ENCODE peak calls at places on chromosomes 3 and 15, in nine cellular contexts. C, D, R, I, B, O, Y, W and J are unnamed samples.

GRCh38 chr15:67067161-67067853 is 1.9 kb downstream of the SMAD3 start:
- DNase-seq in I (no peak), Y (no peak), R (no peak), C (no peak), B (peak; percentile 64), D (no peak), W (no peak), O (no peak), J (no peak)

GRCh38 chr15:58420579-58421043 is 11.2 kb upstream of the LIPC start:
- DNase-seq in Y (no peak), W (no peak), D (no peak), I (no peak), O (no peak), C (no peak), R (no peak), B (no peak), J (no peak)

GRCh38 chr3:106337116-106337515 is 468.3 kb upstream of the CBLB start:
- DNase-seq in I (no peak), W (no peak), D (no peak), R (peak; percentile 44), Y (no peak), O (no peak), B (peak; percentile 57), C (peak; percentile 32), J (no peak)

GRCh38 chr15:92645731-92646130 is 9.8 kb downstream of the FAM174B start:
- DNase-seq in I (no peak), B (no peak), O (no peak), W (no peak), D (no peak), C (no peak), R (no peak), Y (no peak), J (no peak)

GRCh38 chr3:66181764-66182163 is 39.0 kb upstream of the SLC25A26 start:
- DNase-seq in C (no peak), Y (no peak), I (peak; percentile 61), W (no peak), B (no peak), D (no peak), O (no peak), R (no peak), J (no peak)

GRCh38 chr15:35054380-35054779 is 30.7 kb downstream of the NANOGP8 start:
- DNase-seq in B (peak; percentile 20), R (no peak), C (no peak), O (no peak), Y (no peak), I (no peak), W (no peak), D (no peak), J (no peak)

GRCh38 chr3:38205472-38205805 is 40.1 kb downstream of the OXSR1 start:
- DNase-seq in B (no peak), R (no peak), Y (no peak), O (no peak), I (no peak), C (no peak), D (no peak), W (no peak), J (no peak)

GRCh38 chr3:157088506-157089454 is 71.2 kb downstream of the CCNL1 start:
- DNase-seq in W (no peak), Y (peak; percentile 95), O (peak; percentile 98), D (peak; percentile 94), I (peak; percentile 97), C (peak; percentile 91), B (peak; percentile 95), R (peak; percentile 78), J (peak; percentile 99)

GRCh38 chr15:76976572-76977270 is 18.2 kb upstream of the PSTPIP1 start:
- DNase-seq in B (no peak), R (no peak), C (no peak), W (no peak), O (no peak), I (no peak), D (no peak), Y (no peak), J (no peak)

GRCh38 chr3:149547954-149548728 is 73.6 kb downstream of the TM4SF4 start:
- DNase-seq in C (peak; percentile 95), D (no peak), R (no peak), O (peak; percentile 93), B (peak; percentile 94), W (no peak), I (peak; percentile 32), Y (peak; percentile 58), J (peak; percentile 94)

DNA sequence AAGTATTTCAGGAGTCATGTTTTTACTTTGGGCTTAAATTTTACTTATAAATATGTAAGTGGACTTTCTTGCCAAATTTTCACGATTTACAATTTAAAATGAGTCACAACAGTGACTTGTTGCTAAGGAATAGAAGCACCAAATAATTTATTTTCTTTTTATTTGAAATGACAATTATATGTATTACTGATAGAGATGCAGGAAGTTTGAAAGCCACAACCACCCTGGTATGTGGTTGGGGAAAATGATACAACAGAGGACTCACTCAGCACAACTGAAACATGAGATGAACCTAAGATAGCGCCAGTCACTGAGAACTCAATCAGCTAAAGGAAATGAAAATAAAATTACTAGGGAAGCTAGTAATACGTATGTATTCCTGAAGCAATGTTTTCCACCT is 90.2 kb downstream of the FMN1 start:
- DNase-seq in C (peak; percentile 81), D (no peak), O (no peak), R (peak; percentile 19), Y (no peak), I (no peak), B (peak; percentile 71), W (no peak), J (no peak)
- H3K4me3 ChIP-seq in C (no peak overlapping the region), D (no peak overlapping the region), O (no peak overlapping the region), R (no peak overlapping the region), Y (no peak overlapping the region), I (no peak overlapping the region), B (no peak overlapping the region), W (no peak overlapping the region), J (no peak overlapping the region)

GRCh38 chr3:127735767-127736693 is 63.3 kb downstream of the ABTB1 start:
- DNase-seq in W (no peak), R (no peak), C (peak; percentile 74), I (no peak), D (no peak), B (peak; percentile 92), O (no peak), Y (no peak), J (peak; percentile 74)
- H3K27ac ChIP-seq in W (peak overlapping the region; percentile 39), R (no peak overlapping the region), C (peak overlapping the region; percentile 85), I (peak overlapping the region; percentile 95), D (peak overlapping the region; percentile 51), B (peak overlapping the region; percentile 96), O (peak overlapping the region; percentile 44), Y (peak overlapping the region; percentile 53), J (peak overlapping the region; percentile 48)

GRCh38 chr15:55741592-55742497 is 1.1 kb downstream of the PRTG start:
- DNase-seq in R (no peak), Y (no peak), I (peak; percentile 23), D (no peak), C (no peak), O (peak; percentile 62), B (no peak), W (no peak), J (no peak)

GRCh38 chr15:55744026-55744655 is 1.2 kb upstream of the PRTG start:
- DNase-seq in B (no peak), O (no peak), C (no peak), D (no peak), W (no peak), R (no peak), Y (no peak), I (no peak), J (no peak)

GRCh38 chr15:55742927-55743614 is at the start of gene PRTG:
- DNase-seq in D (peak; percentile 3), I (peak; percentile 79), R (no peak), W (no peak), B (peak; percentile 64), C (peak; percentile 72), Y (peak; percentile 65), O (no peak), J (peak; percentile 81)

GRCh38 chr15:55742498-55742926 is 440 bp downstream of the PRTG start:
- DNase-seq in D (peak; percentile 5), Y (no peak), B (peak; percentile 48), I (peak; percentile 19), O (peak; percentile 91), R (no peak), W (no peak), C (peak; percentile 38), J (peak; percentile 72)

GRCh38 chr15:55743615-55743978 is 645 bp upstream of the PRTG start:
- DNase-seq in O (no peak), W (no peak), B (no peak), I (no peak), Y (no peak), D (no peak), C (no peak), R (no peak), J (no peak)
- H3K4me3 ChIP-seq in O (peak overlapping the region; percentile 91), W (peak overlapping the region; percentile 57), B (no peak overlapping the region), I (peak overlapping the region; percentile 68), Y (peak overlapping the region; percentile 86), D (peak overlapping the region; percentile 75), C (peak overlapping the region; percentile 63), R (no peak overlapping the region), J (peak overlapping the region; percentile 68)

GRCh38 chr3:69031635-69032034 is 18.2 kb upstream of the EOGT start:
- DNase-seq in D (no peak), R (no peak), Y (no peak), I (no peak), C (no peak), B (no peak), W (no peak), O (no peak), J (no peak)

GRCh38 chr3:69033470-69033869 is 18.7 kb downstream of the TMF1 start:
- DNase-seq in Y (no peak), I (no peak), W (no peak), R (no peak), D (no peak), C (no peak), B (peak; percentile 91), O (no peak), J (no peak)

GRCh38 chr3:69032137-69032536 is 18.7 kb upstream of the EOGT start:
- DNase-seq in I (no peak), W (no peak), C (peak; percentile 44), R (no peak), O (no peak), D (no peak), Y (no peak), B (peak; percentile 84), J (no peak)

GRCh38 chr3:69032737-69033136 is 19.3 kb upstream of the EOGT start:
- DNase-seq in R (no peak), W (no peak), I (no peak), B (no peak), Y (no peak), O (no peak), C (no peak), D (no peak), J (no peak)
- H3K27ac ChIP-seq in R (no peak overlapping the region), W (no peak overlapping the region), I (no peak overlapping the region), B (peak overlapping the region; percentile 90), Y (no peak overlapping the region), O (no peak overlapping the region), C (peak overlapping the region; percentile 29), D (no peak overlapping the region), J (no peak overlapping the region)

GRCh38 chr3:153051427-153052095 is 110.5 kb upstream of the RAP2B start:
- DNase-seq in C (peak; percentile 92), I (no peak), O (peak; percentile 57), Y (no peak), B (peak; percentile 86), R (peak; percentile 86), W (no peak), D (no peak), J (no peak)
- H3K4me3 ChIP-seq in C (peak overlapping the region; percentile 25), I (no peak overlapping the region), O (no peak overlapping the region), Y (no peak overlapping the region), B (peak overlapping the region; percentile 36), R (no peak overlapping the region), W (no peak overlapping the region), D (no peak overlapping the region), J (no peak overlapping the region)